ENCODE peak calls at places on chromosomes 3 and 15, in four cellular contexts. C is posterior vena cava, B is GM12864, Q is A549. K is an unnamed sample.

GRCh38 chr15:35871282-35871681 is 325.3 kb upstream of the DPH6 start:
- DNase-seq in B (no peak), C (no peak), Q (no peak), K (no peak)

GRCh38 chr15:76012021-76012551 is at the start of gene NRG4:
- DNase-seq in B (no peak), Q (peak; percentile 71), C (no peak), K (no peak)

GRCh38 chr3:27945229-27945628 is 223.1 kb upstream of the EOMES start:
- DNase-seq in B (no peak), C (no peak), Q (no peak), K (no peak)

GRCh38 chr3:88936837-88937236 is 170.6 kb upstream of the EPHA3 start:
- DNase-seq in C (no peak), Q (no peak), B (no peak), K (no peak)

GRCh38 chr3:167735233-167736107 is at the start of gene SERPINI1:
- DNase-seq in Q (peak; percentile 85), C (peak; percentile 94), B (peak; percentile 61), K (peak; percentile 94)

GRCh38 chr3:45552031-45552772 is 42.3 kb upstream of the LIMD1 start:
- DNase-seq in C (no peak), B (no peak), Q (no peak), K (peak; percentile 62)

GRCh38 chr15:58433597-58434333 is 2.0 kb downstream of the LIPC start:
- DNase-seq in B (no peak), C (no peak), Q (no peak), K (no peak)

GRCh38 chr15:88187195-88187594 is 69.3 kb downstream of the NTRK3 start:
- DNase-seq in B (no peak), Q (peak; percentile 37), C (no peak), K (no peak)

GRCh38 chr15:71747128-71748083 is 62.9 kb upstream of the NR2E3 start:
- DNase-seq in C (no peak), B (no peak), Q (peak; percentile 98), K (no peak)

K was measured in sigmoid colon.